ENCODE peak calls at places on chromosomes 12 and 14, in ten cellular contexts. I is CD8-positive, alpha-beta T cell; H is astrocyte; K is ecto neural progenitor cell; X is NCI-H1417; J is stimulated activated CD8-positive, alpha-beta memory T cell treated with anti-CD3 and anti-CD28 coated beads, Interleukin-4, amount 100 ng/mL, for 48 hours; A is central memory CD8-positive, alpha-beta T cell; V is NAMALWA; L is SHP77; M is colonic mucosa. S is an unnamed sample.

GRCh38 chr12:80422549-80422948 is 21.5 kb upstream of the PTPRQ start:
- DNase-seq in I (no peak), M (no peak), V (no peak), L (no peak), X (no peak), J (no peak), A (no peak), K (no peak), H (peak; percentile 35), S (no peak)

GRCh38 chr12:104356231-104357115 is 52.9 kb downstream of the EID3 start:
- DNase-seq in M (no peak), A (no peak), K (peak; percentile 37), V (no peak), L (no peak), H (no peak), I (no peak), J (no peak), X (no peak), S (no peak)

GRCh38 chr12:53543539-53543938 is 36.3 kb upstream of the NPFF start:
- DNase-seq in M (peak; percentile 54), H (peak; percentile 49), X (peak; percentile 80), V (peak; percentile 85), K (peak; percentile 66), L (peak; percentile 53), I (peak; percentile 34), A (peak; percentile 12), J (peak; percentile 52), S (peak; percentile 57)

GRCh38 chr12:69982081-69982480 is 157.1 kb downstream of the MYRFL start:
- DNase-seq in L (no peak), H (no peak), I (no peak), M (no peak), V (no peak), J (no peak), A (no peak), X (no peak), K (no peak), S (no peak)

GRCh38 chr14:50813544-50813863 is 17.5 kb downstream of the NIN start:
- DNase-seq in A (no peak), H (no peak), K (no peak), M (no peak), V (peak; percentile 61), I (no peak), L (no peak), J (no peak), X (no peak), S (no peak)

GRCh38 chr12:118103601-118104382 is at the start of gene VSIG10:
- DNase-seq in V (no peak), H (peak; percentile 42), X (peak; percentile 87), J (peak; percentile 38), L (peak; percentile 74), M (peak; percentile 88), A (no peak), K (peak; percentile 86), I (peak; percentile 13), S (peak; percentile 75)

GRCh38 chr12:107317751-107318553 is 224.6 kb upstream of the CRY1 start:
- DNase-seq in K (peak; percentile 97), H (peak; percentile 92), M (peak; percentile 82), L (no peak), I (peak; percentile 82), X (peak; percentile 97), A (peak; percentile 66), V (peak; percentile 45), J (peak; percentile 85), S (peak; percentile 87)

GRCh38 chr14:40122978-40123648 is 690.9 kb upstream of the FBXO33 start:
- DNase-seq in L (no peak), H (peak; percentile 64), X (no peak), K (no peak), I (no peak), V (no peak), A (no peak), J (no peak), M (no peak), S (no peak)

GRCh38 chr12:117874842-117875434 is 93.9 kb downstream of the KSR2 start:
- DNase-seq in K (peak; percentile 88), V (peak; percentile 62), X (peak; percentile 90), L (peak; percentile 75), J (peak; percentile 87), A (peak; percentile 17), M (peak; percentile 74), H (peak; percentile 16), I (peak; percentile 53), S (peak; percentile 77)

GRCh38 chr14:75996488-75996887 is 10.9 kb downstream of the IFT43 start:
- DNase-seq in M (no peak), H (no peak), K (no peak), A (no peak), L (no peak), I (no peak), V (no peak), J (no peak), X (no peak), S (no peak)

GRCh38 chr14:21106191-21106505 is 5.3 kb downstream of the TMEM253 start:
- DNase-seq in A (no peak), H (no peak), L (no peak), J (no peak), X (no peak), V (no peak), I (no peak), K (no peak), M (no peak), S (no peak)